ENCODE peak calls at places on chromosomes 7 and 10, in eight cellular contexts. One of them, this sample, is unnamed.

GRCh38 chr10:19904202-19904661 is 88.0 kb downstream of the PLXDC2 start:
- DNase-seq in foreskin fibroblast: no peak
- DNase-seq in neural progenitor cell: no peak
- DNase-seq in lower lobe of right lung: no peak
- DNase-seq in esophagus muscularis mucosa: no peak
- DNase-seq in CD8-positive, alpha-beta T cell: no peak
- DNase-seq in body of pancreas: no peak
- DNase-seq in SK-N-SH: no peak
- DNase-seq in this sample: no peak

GRCh38 chr7:100583132-100584045 is 2.5 kb downstream of the LRCH4 start:
- DNase-seq in esophagus muscularis mucosa: peak
- DNase-seq in SK-N-SH: no peak
- DNase-seq in neural progenitor cell: no peak
- DNase-seq in lower lobe of right lung: peak
- DNase-seq in CD8-positive, alpha-beta T cell: peak
- DNase-seq in foreskin fibroblast: peak
- DNase-seq in body of pancreas: peak
- DNase-seq in this sample: no peak

GRCh38 chr10:63713191-63714144 is 192.3 kb downstream of the REEP3 start:
- DNase-seq in esophagus muscularis mucosa: no peak
- DNase-seq in neural progenitor cell: peak
- DNase-seq in foreskin fibroblast: no peak
- DNase-seq in lower lobe of right lung: no peak
- DNase-seq in body of pancreas: peak
- DNase-seq in CD8-positive, alpha-beta T cell: no peak
- DNase-seq in SK-N-SH: peak
- DNase-seq in this sample: peak

GRCh38 chr10:103512591-103513382 is 19.3 kb downstream of the NEURL1 start:
- DNase-seq in SK-N-SH: peak
- DNase-seq in esophagus muscularis mucosa: no peak
- DNase-seq in lower lobe of right lung: no peak
- DNase-seq in CD8-positive, alpha-beta T cell: no peak
- DNase-seq in neural progenitor cell: no peak
- DNase-seq in body of pancreas: peak
- DNase-seq in foreskin fibroblast: no peak
- DNase-seq in this sample: no peak

GRCh38 chr10:51747211-51747610 is 47.8 kb upstream of the CSTF2T start:
- DNase-seq in foreskin fibroblast: no peak
- DNase-seq in lower lobe of right lung: no peak
- DNase-seq in SK-N-SH: no peak
- DNase-seq in esophagus muscularis mucosa: no peak
- DNase-seq in CD8-positive, alpha-beta T cell: no peak
- DNase-seq in body of pancreas: no peak
- DNase-seq in neural progenitor cell: peak
- DNase-seq in this sample: no peak

GRCh38 chr7:43869898-43870240 is 552 bp upstream of the MRPS24 start:
- DNase-seq in lower lobe of right lung: no peak
- DNase-seq in body of pancreas: peak
- DNase-seq in esophagus muscularis mucosa: no peak
- DNase-seq in neural progenitor cell: no peak
- DNase-seq in CD8-positive, alpha-beta T cell: no peak
- DNase-seq in SK-N-SH: no peak
- DNase-seq in foreskin fibroblast: peak
- DNase-seq in this sample: no peak

GRCh38 chr7:86600506-86601290 is 43.0 kb upstream of the GRM3 start:
- DNase-seq in esophagus muscularis mucosa: no peak
- DNase-seq in neural progenitor cell: peak
- DNase-seq in lower lobe of right lung: no peak
- DNase-seq in SK-N-SH: no peak
- DNase-seq in CD8-positive, alpha-beta T cell: no peak
- DNase-seq in body of pancreas: no peak
- DNase-seq in foreskin fibroblast: no peak
- DNase-seq in this sample: no peak

GRCh38 chr10:115051216-115051615 is 41.9 kb upstream of the ATRNL1 start:
- DNase-seq in SK-N-SH: no peak
- DNase-seq in lower lobe of right lung: no peak
- DNase-seq in neural progenitor cell: no peak
- DNase-seq in esophagus muscularis mucosa: no peak
- DNase-seq in foreskin fibroblast: no peak
- DNase-seq in CD8-positive, alpha-beta T cell: no peak
- DNase-seq in body of pancreas: no peak
- DNase-seq in this sample: no peak

GRCh38 chr7:102843850-102844249 is 69.0 kb upstream of the LRRC17 start:
- DNase-seq in SK-N-SH: no peak
- DNase-seq in foreskin fibroblast: no peak
- DNase-seq in neural progenitor cell: no peak
- DNase-seq in lower lobe of right lung: no peak
- DNase-seq in body of pancreas: no peak
- DNase-seq in CD8-positive, alpha-beta T cell: no peak
- DNase-seq in esophagus muscularis mucosa: no peak
- DNase-seq in this sample: no peak

GRCh38 chr10:46215426-46215825 is 71.4 kb upstream of the ANTXRL start:
- DNase-seq in lower lobe of right lung: no peak
- DNase-seq in foreskin fibroblast: no peak
- DNase-seq in esophagus muscularis mucosa: no peak
- DNase-seq in SK-N-SH: no peak
- DNase-seq in body of pancreas: no peak
- DNase-seq in neural progenitor cell: no peak
- DNase-seq in CD8-positive, alpha-beta T cell: no peak
- DNase-seq in this sample: no peak

GRCh38 chr10:124648738-124649137 is 95.4 kb downstream of the FAM53B start:
- DNase-seq in lower lobe of right lung: peak
- DNase-seq in foreskin fibroblast: peak
- DNase-seq in SK-N-SH: peak
- DNase-seq in neural progenitor cell: no peak
- DNase-seq in body of pancreas: peak
- DNase-seq in esophagus muscularis mucosa: no peak
- DNase-seq in CD8-positive, alpha-beta T cell: peak
- DNase-seq in this sample: no peak

GRCh38 chr10:129586897-129587443 is 119.9 kb downstream of the MGMT start:
- DNase-seq in lower lobe of right lung: no peak
- DNase-seq in SK-N-SH: no peak
- DNase-seq in foreskin fibroblast: no peak
- DNase-seq in esophagus muscularis mucosa: no peak
- DNase-seq in neural progenitor cell: no peak
- DNase-seq in CD8-positive, alpha-beta T cell: no peak
- DNase-seq in body of pancreas: no peak
- DNase-seq in this sample: no peak

GRCh38 chr10:116810895-116811294 is 38.4 kb upstream of the ENO4 start:
- DNase-seq in neural progenitor cell: no peak
- DNase-seq in esophagus muscularis mucosa: no peak
- DNase-seq in foreskin fibroblast: no peak
- DNase-seq in lower lobe of right lung: no peak
- DNase-seq in body of pancreas: no peak
- DNase-seq in SK-N-SH: no peak
- DNase-seq in CD8-positive, alpha-beta T cell: no peak
- DNase-seq in this sample: no peak

GRCh38 chr10:3467052-3467906 is 294.7 kb upstream of the PITRM1 start:
- DNase-seq in foreskin fibroblast: peak
- DNase-seq in body of pancreas: peak
- DNase-seq in SK-N-SH: no peak
- DNase-seq in neural progenitor cell: peak
- DNase-seq in CD8-positive, alpha-beta T cell: no peak
- DNase-seq in esophagus muscularis mucosa: peak
- DNase-seq in lower lobe of right lung: peak
- DNase-seq in this sample: no peak

GRCh38 chr7:74405191-74405898 is 48.4 kb upstream of the GTF2IRD1 start:
- DNase-seq in SK-N-SH: peak
- DNase-seq in lower lobe of right lung: no peak
- DNase-seq in neural progenitor cell: peak
- DNase-seq in body of pancreas: no peak
- DNase-seq in foreskin fibroblast: no peak
- DNase-seq in CD8-positive, alpha-beta T cell: no peak
- DNase-seq in esophagus muscularis mucosa: no peak
- DNase-seq in this sample: no peak

GRCh38 chr7:38883706-38884105 is 25.3 kb downstream of the VPS41 start:
- DNase-seq in neural progenitor cell: no peak
- DNase-seq in body of pancreas: no peak
- DNase-seq in esophagus muscularis mucosa: no peak
- DNase-seq in CD8-positive, alpha-beta T cell: no peak
- DNase-seq in SK-N-SH: no peak
- DNase-seq in foreskin fibroblast: no peak
- DNase-seq in lower lobe of right lung: no peak
- DNase-seq in this sample: no peak

GRCh38 chr10:109018892-109019507 is 904.3 kb downstream of the XPNPEP1 start:
- DNase-seq in body of pancreas: no peak
- DNase-seq in SK-N-SH: peak
- DNase-seq in foreskin fibroblast: no peak
- DNase-seq in CD8-positive, alpha-beta T cell: no peak
- DNase-seq in lower lobe of right lung: no peak
- DNase-seq in esophagus muscularis mucosa: no peak
- DNase-seq in neural progenitor cell: no peak
- DNase-seq in this sample: no peak

GRCh38 chr7:107118109-107118900 is 50.5 kb upstream of the HBP1 start:
- DNase-seq in lower lobe of right lung: no peak
- DNase-seq in CD8-positive, alpha-beta T cell: no peak
- DNase-seq in foreskin fibroblast: peak
- DNase-seq in esophagus muscularis mucosa: no peak
- DNase-seq in body of pancreas: no peak
- DNase-seq in SK-N-SH: no peak
- DNase-seq in neural progenitor cell: no peak
- DNase-seq in this sample: no peak

GRCh38 chr7:20030417-20030816 is 186.8 kb downstream of the MACC1 start:
- DNase-seq in CD8-positive, alpha-beta T cell: no peak
- DNase-seq in SK-N-SH: no peak
- DNase-seq in neural progenitor cell: peak
- DNase-seq in esophagus muscularis mucosa: no peak
- DNase-seq in foreskin fibroblast: no peak
- DNase-seq in body of pancreas: no peak
- DNase-seq in lower lobe of right lung: no peak
- DNase-seq in this sample: no peak

GRCh38 chr7:117399820-117400422 is 27.4 kb downstream of the ASZ1 start:
- DNase-seq in body of pancreas: no peak
- DNase-seq in lower lobe of right lung: no peak
- DNase-seq in esophagus muscularis mucosa: no peak
- DNase-seq in foreskin fibroblast: no peak
- DNase-seq in CD8-positive, alpha-beta T cell: no peak
- DNase-seq in neural progenitor cell: no peak
- DNase-seq in SK-N-SH: no peak
- DNase-seq in this sample: no peak

GRCh38 chr7:104883718-104884452 is 130.1 kb upstream of the KMT2E start:
- DNase-seq in CD8-positive, alpha-beta T cell: peak
- DNase-seq in esophagus muscularis mucosa: peak
- DNase-seq in SK-N-SH: peak
- DNase-seq in neural progenitor cell: peak
- DNase-seq in foreskin fibroblast: peak
- DNase-seq in body of pancreas: peak
- DNase-seq in lower lobe of right lung: peak
- DNase-seq in this sample: peak
- TF ChIP-seq CTCF in CD8-positive, alpha-beta T cell: peak
- TF ChIP-seq CTCF in esophagus muscularis mucosa: peak
- TF ChIP-seq CTCF in SK-N-SH: peak
- TF ChIP-seq CTCF in neural progenitor cell: peak
- TF ChIP-seq CTCF in foreskin fibroblast: peak
- TF ChIP-seq CTCF in body of pancreas: peak
- TF ChIP-seq CTCF in lower lobe of right lung: peak
- TF ChIP-seq CTCF in this sample: peak

GRCh38 chr7:155007947-155008346 is 5.0 kb upstream of the PAXIP1 start:
- DNase-seq in lower lobe of right lung: no peak
- DNase-seq in body of pancreas: no peak
- DNase-seq in neural progenitor cell: peak
- DNase-seq in CD8-positive, alpha-beta T cell: peak
- DNase-seq in SK-N-SH: peak
- DNase-seq in foreskin fibroblast: no peak
- DNase-seq in esophagus muscularis mucosa: no peak
- DNase-seq in this sample: no peak
- TF ChIP-seq CTCF in lower lobe of right lung: peak
- TF ChIP-seq CTCF in body of pancreas: no peak
- TF ChIP-seq CTCF in neural progenitor cell: peak
- TF ChIP-seq CTCF in CD8-positive, alpha-beta T cell: no peak
- TF ChIP-seq CTCF in SK-N-SH: peak
- TF ChIP-seq CTCF in foreskin fibroblast: no peak
- TF ChIP-seq CTCF in esophagus muscularis mucosa: no peak
- TF ChIP-seq CTCF in this sample: peak

GRCh38 chr7:129874722-129875121 is 78.0 kb downstream of the UBE2H start:
- DNase-seq in body of pancreas: no peak
- DNase-seq in CD8-positive, alpha-beta T cell: no peak
- DNase-seq in foreskin fibroblast: no peak
- DNase-seq in esophagus muscularis mucosa: no peak
- DNase-seq in SK-N-SH: no peak
- DNase-seq in neural progenitor cell: no peak
- DNase-seq in lower lobe of right lung: no peak
- DNase-seq in this sample: no peak
- TF ChIP-seq CTCF in body of pancreas: no peak
- TF ChIP-seq CTCF in CD8-positive, alpha-beta T cell: no peak
- TF ChIP-seq CTCF in foreskin fibroblast: no peak
- TF ChIP-seq CTCF in esophagus muscularis mucosa: no peak
- TF ChIP-seq CTCF in SK-N-SH: no peak
- TF ChIP-seq CTCF in neural progenitor cell: no peak
- TF ChIP-seq CTCF in lower lobe of right lung: no peak
- TF ChIP-seq CTCF in this sample: no peak

GRCh38 chr10:6170638-6171037 is 32.1 kb upstream of the PFKFB3 start:
- DNase-seq in neural progenitor cell: no peak
- DNase-seq in SK-N-SH: no peak
- DNase-seq in lower lobe of right lung: no peak
- DNase-seq in esophagus muscularis mucosa: no peak
- DNase-seq in CD8-positive, alpha-beta T cell: no peak
- DNase-seq in foreskin fibroblast: no peak
- DNase-seq in body of pancreas: peak
- DNase-seq in this sample: no peak

GRCh38 chr10:6174201-6174874 is 28.4 kb upstream of the PFKFB3 start:
- DNase-seq in lower lobe of right lung: no peak
- DNase-seq in SK-N-SH: no peak
- DNase-seq in CD8-positive, alpha-beta T cell: no peak
- DNase-seq in body of pancreas: peak
- DNase-seq in neural progenitor cell: no peak
- DNase-seq in esophagus muscularis mucosa: no peak
- DNase-seq in foreskin fibroblast: no peak
- DNase-seq in this sample: no peak

GRCh38 chr10:6173203-6173602 is 29.5 kb upstream of the PFKFB3 start:
- DNase-seq in CD8-positive, alpha-beta T cell: peak
- DNase-seq in body of pancreas: no peak
- DNase-seq in neural progenitor cell: peak
- DNase-seq in esophagus muscularis mucosa: no peak
- DNase-seq in SK-N-SH: no peak
- DNase-seq in lower lobe of right lung: no peak
- DNase-seq in foreskin fibroblast: no peak
- DNase-seq in this sample: no peak

GRCh38 chr10:6175329-6176055 is 27.2 kb upstream of the PFKFB3 start:
- DNase-seq in foreskin fibroblast: no peak
- DNase-seq in neural progenitor cell: no peak
- DNase-seq in CD8-positive, alpha-beta T cell: no peak
- DNase-seq in lower lobe of right lung: no peak
- DNase-seq in esophagus muscularis mucosa: no peak
- DNase-seq in SK-N-SH: peak
- DNase-seq in body of pancreas: no peak
- DNase-seq in this sample: no peak

DNA sequence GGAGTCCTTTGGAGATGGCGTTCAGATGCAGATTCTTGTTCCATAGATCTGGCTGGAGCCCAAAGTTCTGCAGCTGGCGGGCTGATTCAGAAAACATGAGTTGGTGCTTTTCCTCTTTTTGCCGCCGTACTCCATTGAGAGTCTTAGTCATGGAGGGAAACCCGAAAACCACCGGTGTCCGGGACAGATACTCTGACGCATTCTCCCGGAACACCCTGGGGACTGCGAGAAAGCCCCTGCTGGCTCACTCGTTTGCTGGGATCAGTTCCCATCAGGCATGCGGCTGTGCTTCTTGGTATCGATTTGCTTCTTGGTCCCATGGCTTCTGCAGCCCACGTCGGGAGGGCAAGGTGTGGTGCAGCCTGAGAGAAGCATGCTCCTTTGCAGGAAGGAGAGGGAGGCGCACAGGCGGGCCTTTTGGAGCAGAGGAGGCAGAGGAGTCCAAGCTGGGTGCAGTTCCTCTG is 30.8 kb upstream of the PFKFB3 start:
- DNase-seq in foreskin fibroblast: peak
- DNase-seq in SK-N-SH: no peak
- DNase-seq in CD8-positive, alpha-beta T cell: no peak
- DNase-seq in body of pancreas: peak
- DNase-seq in neural progenitor cell: no peak
- DNase-seq in esophagus muscularis mucosa: no peak
- DNase-seq in lower lobe of right lung: no peak
- DNase-seq in this sample: no peak
- TF ChIP-seq CTCF in foreskin fibroblast: no peak
- TF ChIP-seq CTCF in SK-N-SH: no peak
- TF ChIP-seq CTCF in CD8-positive, alpha-beta T cell: no peak
- TF ChIP-seq CTCF in body of pancreas: no peak
- TF ChIP-seq CTCF in neural progenitor cell: no peak
- TF ChIP-seq CTCF in esophagus muscularis mucosa: no peak
- TF ChIP-seq CTCF in lower lobe of right lung: no peak
- TF ChIP-seq CTCF in this sample: no peak